ENCODE peak calls at places on chromosomes 11 and 22, in five cellular contexts. One of them, this sample, is unnamed.
A peak's percentile ranks its signal among the peaks of the same experiment; 100 is the strongest.

GRCh38 chr11:70233511-70233919 is 30.4 kb downstream of the FADD start:
- DNase-seq in NCI-H510A treated with DMSO at 0.1 percent for 48 hours: no peak
- DNase-seq in SW480: peak; percentile 89
- DNase-seq in activated CD8-positive, alpha-beta T cell treated with anti-CD3 and anti-CD28 coated beads, Interleukin-2, amount 10 ng/mL, durations not matched to agents 7 days and 5 days: no peak
- DNase-seq in activated naive CD8-positive, alpha-beta T cell treated with anti-CD3 and anti-CD28 coated beads for 36 hours: no peak
- DNase-seq in this sample: no peak

GRCh38 chr22:44279059-44279340 is 33.8 kb downstream of the SHISAL1 start:
- DNase-seq in NCI-H510A treated with DMSO at 0.1 percent for 48 hours: no peak
- DNase-seq in SW480: no peak
- DNase-seq in activated CD8-positive, alpha-beta T cell treated with anti-CD3 and anti-CD28 coated beads, Interleukin-2, amount 10 ng/mL, durations not matched to agents 7 days and 5 days: no peak
- DNase-seq in activated naive CD8-positive, alpha-beta T cell treated with anti-CD3 and anti-CD28 coated beads for 36 hours: no peak
- DNase-seq in this sample: no peak

GRCh38 chr11:9624448-9624847 is 39.4 kb upstream of the SWAP70 start:
- DNase-seq in NCI-H510A treated with DMSO at 0.1 percent for 48 hours: no peak
- DNase-seq in SW480: no peak
- DNase-seq in activated CD8-positive, alpha-beta T cell treated with anti-CD3 and anti-CD28 coated beads, Interleukin-2, amount 10 ng/mL, durations not matched to agents 7 days and 5 days: no peak
- DNase-seq in activated naive CD8-positive, alpha-beta T cell treated with anti-CD3 and anti-CD28 coated beads for 36 hours: no peak
- DNase-seq in this sample: no peak

GRCh38 chr11:77370217-77370616 is 68.7 kb upstream of the GDPD4 start:
- DNase-seq in NCI-H510A treated with DMSO at 0.1 percent for 48 hours: no peak
- DNase-seq in SW480: no peak
- DNase-seq in activated CD8-positive, alpha-beta T cell treated with anti-CD3 and anti-CD28 coated beads, Interleukin-2, amount 10 ng/mL, durations not matched to agents 7 days and 5 days: no peak
- DNase-seq in activated naive CD8-positive, alpha-beta T cell treated with anti-CD3 and anti-CD28 coated beads for 36 hours: no peak
- DNase-seq in this sample: no peak

GRCh38 chr11:16776716-16777115 is 38.3 kb downstream of the C11orf58 start:
- DNase-seq in NCI-H510A treated with DMSO at 0.1 percent for 48 hours: no peak
- DNase-seq in SW480: no peak
- DNase-seq in activated CD8-positive, alpha-beta T cell treated with anti-CD3 and anti-CD28 coated beads, Interleukin-2, amount 10 ng/mL, durations not matched to agents 7 days and 5 days: no peak
- DNase-seq in activated naive CD8-positive, alpha-beta T cell treated with anti-CD3 and anti-CD28 coated beads for 36 hours: no peak
- DNase-seq in this sample: no peak

GRCh38 chr22:48489551-48490512 is 1337.8 kb downstream of the BRD1 start:
- DNase-seq in NCI-H510A treated with DMSO at 0.1 percent for 48 hours: no peak
- DNase-seq in SW480: no peak
- DNase-seq in activated CD8-positive, alpha-beta T cell treated with anti-CD3 and anti-CD28 coated beads, Interleukin-2, amount 10 ng/mL, durations not matched to agents 7 days and 5 days: no peak
- DNase-seq in activated naive CD8-positive, alpha-beta T cell treated with anti-CD3 and anti-CD28 coated beads for 36 hours: no peak
- DNase-seq in this sample: no peak

GRCh38 chr22:37048133-37048532 is 3.4 kb upstream of the KCTD17 start:
- DNase-seq in NCI-H510A treated with DMSO at 0.1 percent for 48 hours: no peak
- DNase-seq in SW480: no peak
- DNase-seq in activated CD8-positive, alpha-beta T cell treated with anti-CD3 and anti-CD28 coated beads, Interleukin-2, amount 10 ng/mL, durations not matched to agents 7 days and 5 days: no peak
- DNase-seq in activated naive CD8-positive, alpha-beta T cell treated with anti-CD3 and anti-CD28 coated beads for 36 hours: no peak
- DNase-seq in this sample: no peak

GRCh38 chr22:49639956-49640355 is 187.7 kb downstream of the BRD1 start:
- DNase-seq in NCI-H510A treated with DMSO at 0.1 percent for 48 hours: no peak
- DNase-seq in SW480: no peak
- DNase-seq in activated CD8-positive, alpha-beta T cell treated with anti-CD3 and anti-CD28 coated beads, Interleukin-2, amount 10 ng/mL, durations not matched to agents 7 days and 5 days: no peak
- DNase-seq in activated naive CD8-positive, alpha-beta T cell treated with anti-CD3 and anti-CD28 coated beads for 36 hours: no peak
- DNase-seq in this sample: no peak

GRCh38 chr11:64081663-64082442 is 46.1 kb downstream of the FLRT1 start:
- DNase-seq in NCI-H510A treated with DMSO at 0.1 percent for 48 hours: peak; percentile 90
- DNase-seq in SW480: no peak
- DNase-seq in activated CD8-positive, alpha-beta T cell treated with anti-CD3 and anti-CD28 coated beads, Interleukin-2, amount 10 ng/mL, durations not matched to agents 7 days and 5 days: no peak
- DNase-seq in activated naive CD8-positive, alpha-beta T cell treated with anti-CD3 and anti-CD28 coated beads for 36 hours: no peak
- DNase-seq in this sample: no peak

GRCh38 chr11:28268925-28269324 is 160.7 kb downstream of the METTL15 start:
- DNase-seq in NCI-H510A treated with DMSO at 0.1 percent for 48 hours: no peak
- DNase-seq in SW480: no peak
- DNase-seq in activated CD8-positive, alpha-beta T cell treated with anti-CD3 and anti-CD28 coated beads, Interleukin-2, amount 10 ng/mL, durations not matched to agents 7 days and 5 days: no peak
- DNase-seq in activated naive CD8-positive, alpha-beta T cell treated with anti-CD3 and anti-CD28 coated beads for 36 hours: no peak
- DNase-seq in this sample: no peak

GRCh38 chr11:394034-394857 is at the start of gene PKP3:
- DNase-seq in NCI-H510A treated with DMSO at 0.1 percent for 48 hours: peak; percentile 64
- DNase-seq in SW480: peak; percentile 91
- DNase-seq in activated CD8-positive, alpha-beta T cell treated with anti-CD3 and anti-CD28 coated beads, Interleukin-2, amount 10 ng/mL, durations not matched to agents 7 days and 5 days: no peak
- DNase-seq in activated naive CD8-positive, alpha-beta T cell treated with anti-CD3 and anti-CD28 coated beads for 36 hours: no peak
- DNase-seq in this sample: peak; percentile 84

GRCh38 chr11:130762342-130763037 is 153.8 kb downstream of the SNX19 start:
- DNase-seq in NCI-H510A treated with DMSO at 0.1 percent for 48 hours: no peak
- DNase-seq in SW480: no peak
- DNase-seq in activated CD8-positive, alpha-beta T cell treated with anti-CD3 and anti-CD28 coated beads, Interleukin-2, amount 10 ng/mL, durations not matched to agents 7 days and 5 days: no peak
- DNase-seq in activated naive CD8-positive, alpha-beta T cell treated with anti-CD3 and anti-CD28 coated beads for 36 hours: no peak
- DNase-seq in this sample: peak; percentile 99

GRCh38 chr11:106473089-106473722 is 395.7 kb downstream of the AASDHPPT start:
- DNase-seq in NCI-H510A treated with DMSO at 0.1 percent for 48 hours: no peak
- DNase-seq in SW480: no peak
- DNase-seq in activated CD8-positive, alpha-beta T cell treated with anti-CD3 and anti-CD28 coated beads, Interleukin-2, amount 10 ng/mL, durations not matched to agents 7 days and 5 days: no peak
- DNase-seq in activated naive CD8-positive, alpha-beta T cell treated with anti-CD3 and anti-CD28 coated beads for 36 hours: no peak
- DNase-seq in this sample: no peak

GRCh38 chr11:107770546-107770945 is 58.7 kb upstream of the SLN start:
- DNase-seq in NCI-H510A treated with DMSO at 0.1 percent for 48 hours: no peak
- DNase-seq in SW480: no peak
- DNase-seq in activated CD8-positive, alpha-beta T cell treated with anti-CD3 and anti-CD28 coated beads, Interleukin-2, amount 10 ng/mL, durations not matched to agents 7 days and 5 days: no peak
- DNase-seq in activated naive CD8-positive, alpha-beta T cell treated with anti-CD3 and anti-CD28 coated beads for 36 hours: no peak
- DNase-seq in this sample: no peak

GRCh38 chr11:66986178-66986545 is 11.1 kb downstream of the C11orf86 start:
- DNase-seq in NCI-H510A treated with DMSO at 0.1 percent for 48 hours: no peak
- DNase-seq in SW480: no peak
- DNase-seq in activated CD8-positive, alpha-beta T cell treated with anti-CD3 and anti-CD28 coated beads, Interleukin-2, amount 10 ng/mL, durations not matched to agents 7 days and 5 days: no peak
- DNase-seq in activated naive CD8-positive, alpha-beta T cell treated with anti-CD3 and anti-CD28 coated beads for 36 hours: no peak
- DNase-seq in this sample: peak; percentile 3